ENCODE peak calls at places on chromosomes 11 and 22, in four cellular contexts. W is SK-N-SH, U is HepG2, N is K562. J is an unnamed sample.

GRCh38 chr11:69156673-69157155 is 979 bp downstream of the SMIM38 start:
- DNase-seq in W (no peak), U (peak), N (no peak), J (no peak)

GRCh38 chr22:39349506-39349966 is 255 bp upstream of the SYNGR1 start:
- DNase-seq in W (peak), U (no peak), N (peak), J (peak)

GRCh38 chr11:91967018-91967715 is 257.5 kb upstream of the FAT3 start:
- DNase-seq in W (no peak), U (no peak), N (no peak), J (no peak)

GRCh38 chr22:31647066-31647465 is 14.9 kb downstream of the PISD start:
- DNase-seq in W (no peak), U (no peak), N (no peak), J (no peak)

GRCh38 chr11:17531071-17531817 is 13.0 kb downstream of the USH1C start:
- DNase-seq in W (no peak), U (no peak), N (no peak), J (no peak)

GRCh38 chr11:61639816-61640443 is 40.3 kb upstream of the DAGLA start:
- DNase-seq in W (no peak), U (no peak), N (no peak), J (no peak)

GRCh38 chr11:61149624-61150615 is 11.3 kb downstream of the VPS37C start:
- DNase-seq in W (no peak), U (peak), N (peak), J (no peak)

GRCh38 chr22:23065495-23066122 is 4.7 kb upstream of the GNAZ start:
- DNase-seq in W (peak), U (no peak), N (peak), J (no peak)

GRCh38 chr11:123365955-123366354 is 64.1 kb upstream of the GRAMD1B start:
- DNase-seq in W (no peak), U (no peak), N (no peak), J (no peak)

GRCh38 chr22:22933807-22934542 is 46.4 kb downstream of the IGLL5 start:
- DNase-seq in W (no peak), U (no peak), N (peak), J (no peak)

GRCh38 chr11:46386674-46387073 is 4.9 kb downstream of the CHRM4 start:
- DNase-seq in W (no peak), U (no peak), N (no peak), J (no peak)

GRCh38 chr22:26751217-26751616 is 93.8 kb downstream of the MIAT start:
- DNase-seq in W (no peak), U (no peak), N (no peak), J (no peak)

GRCh38 chr22:22848364-22848866 is 39.2 kb upstream of the IGLL5 start:
- DNase-seq in W (peak), U (peak), N (peak), J (no peak)

GRCh38 chr22:30922151-30922611 is 46.4 kb downstream of the MORC2 start:
- DNase-seq in W (peak), U (no peak), N (no peak), J (no peak)

GRCh38 chr22:20881231-20881630 is 22.4 kb downstream of the SNAP29 start:
- DNase-seq in W (no peak), U (no peak), N (peak), J (peak)

GRCh38 chr11:78605296-78605695 is 30.6 kb upstream of the NARS2 start:
- DNase-seq in W (no peak), U (no peak), N (no peak), J (no peak)

GRCh38 chr11:94129505-94130335 is 1.1 kb downstream of the PANX1 start:
- DNase-seq in W (no peak), U (no peak), N (no peak), J (no peak)

GRCh38 chr11:122267602-122268001 is 151.6 kb upstream of the BLID start:
- DNase-seq in W (peak), U (no peak), N (no peak), J (no peak)

GRCh38 chr11:57303280-57303989 is 21.3 kb downstream of the TNKS1BP1 start:
- DNase-seq in W (peak), U (no peak), N (no peak), J (no peak)

GRCh38 chr11:19913236-19913892 is 200.7 kb downstream of the NAV2 start:
- DNase-seq in W (no peak), U (peak), N (no peak), J (no peak)

GRCh38 chr11:363948-364761 is 5.1 kb upstream of the B4GALNT4 start:
- DNase-seq in W (peak), U (peak), N (no peak), J (peak)

GRCh38 chr11:16543642-16544041 is 187.3 kb upstream of the SOX6 start:
- DNase-seq in W (no peak), U (no peak), N (no peak), J (no peak)

GRCh38 chr11:128474036-128474874 is 113.1 kb downstream of the ETS1 start:
- DNase-seq in W (no peak), U (no peak), N (no peak), J (no peak)

GRCh38 chr22:31212783-31213626 is 907 bp downstream of the LIMK2 start:
- DNase-seq in W (peak), U (no peak), N (no peak), J (no peak)

GRCh38 chr11:9264381-9265210 is 554 bp downstream of the DENND5A start:
- DNase-seq in W (peak), U (no peak), N (no peak), J (peak)

GRCh38 chr22:39219071-39220050 is 25.4 kb downstream of the PDGFB start:
- DNase-seq in W (no peak), U (no peak), N (no peak), J (no peak)

GRCh38 chr11:80462211-80462610 is 1021.4 kb upstream of the TENM4 start:
- DNase-seq in W (no peak), U (no peak), N (no peak), J (no peak)

GRCh38 chr11:110125632-110126031 is 32.4 kb downstream of the ZC3H12C start:
- DNase-seq in W (no peak), U (peak), N (no peak), J (no peak)

GRCh38 chr22:17882727-17883126 is 108.5 kb upstream of the BID start:
- DNase-seq in W (no peak), U (no peak), N (no peak), J (no peak)

GRCh38 chr11:111836766-111837165 is 34.6 kb downstream of the ALG9 start:
- DNase-seq in W (no peak), U (no peak), N (no peak), J (no peak)

GRCh38 chr11:1139441-1140066 is 18.2 kb upstream of the MUC5AC start:
- DNase-seq in W (no peak), U (no peak), N (no peak), J (no peak)

GRCh38 chr11:1150095-1150494 is 7.7 kb upstream of the MUC5AC start:
- DNase-seq in W (peak), U (no peak), N (no peak), J (no peak)

GRCh38 chr22:48683640-48684039 is 1144.0 kb downstream of the BRD1 start:
- DNase-seq in W (no peak), U (no peak), N (no peak), J (no peak)

GRCh38 chr11:122746050-122746478 is 90.5 kb downstream of the UBASH3B start:
- DNase-seq in W (no peak), U (no peak), N (no peak), J (no peak)

GRCh38 chr11:103450241-103450640 is 341.0 kb downstream of the DYNC2H1 start:
- DNase-seq in W (no peak), U (no peak), N (no peak), J (no peak)
- TF ChIP-seq JUND in W (no peak), U (no peak), N (no peak), J (no peak)

GRCh38 chr11:113862430-113862829 is 12.9 kb downstream of the USP28 start:
- DNase-seq in W (no peak), U (peak), N (no peak), J (no peak)
- TF ChIP-seq JUND in W (no peak), U (no peak), N (no peak), J (no peak)

GRCh38 chr22:49825944-49826602 is 1.6 kb downstream of the BRD1 start:
- DNase-seq in W (no peak), U (peak), N (no peak), J (no peak)

GRCh38 chr22:49827853-49828598 is at the start of gene BRD1:
- DNase-seq in W (peak), U (no peak), N (no peak), J (peak)

GRCh38 chr22:49828599-49828965 is 909 bp upstream of the BRD1 start:
- DNase-seq in W (no peak), U (no peak), N (no peak), J (no peak)

GRCh38 chr22:49826603-49827306 is 918 bp downstream of the BRD1 start:
- DNase-seq in W (peak), U (no peak), N (no peak), J (peak)

DNA sequence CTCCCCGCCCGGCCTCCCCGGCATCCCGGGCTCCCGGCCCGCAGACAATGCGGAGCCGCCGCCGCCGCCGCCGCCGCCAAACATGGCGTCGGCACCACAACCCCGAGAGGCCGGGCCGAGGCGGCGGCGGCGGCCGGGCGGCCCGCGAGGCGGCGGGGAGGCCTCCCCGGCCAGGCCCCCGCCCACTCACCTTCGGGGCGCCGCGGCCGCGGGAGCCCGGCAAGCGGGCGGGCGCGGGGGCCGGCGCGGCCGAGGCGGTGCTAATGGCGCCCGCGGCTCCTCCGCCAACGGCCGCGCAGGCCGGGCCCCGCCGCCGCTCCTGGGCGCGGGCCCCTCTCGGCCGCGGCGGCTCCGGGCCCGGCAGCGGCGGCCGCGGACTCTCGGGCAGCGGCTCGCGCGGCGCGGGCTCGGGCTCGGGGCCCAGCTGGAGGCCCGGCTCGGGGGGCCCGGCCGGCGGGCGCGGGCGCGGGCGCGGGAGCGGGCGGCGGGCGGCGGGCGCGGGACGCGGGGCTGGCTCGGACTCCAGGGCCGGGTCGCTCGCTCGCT is 293 bp downstream of the BRD1 start:
- DNase-seq in W (peak), U (no peak), N (peak), J (no peak)
- TF ChIP-seq JUND in W (no peak), U (no peak), N (no peak), J (no peak)

GRCh38 chr11:86625544-86625943 is 46.9 kb downstream of the ME3 start:
- DNase-seq in W (no peak), U (no peak), N (no peak), J (no peak)

GRCh38 chr11:86625981-86626380 is 46.4 kb downstream of the ME3 start:
- DNase-seq in W (no peak), U (no peak), N (no peak), J (no peak)

GRCh38 chr11:86623736-86624135 is 48.7 kb downstream of the ME3 start:
- DNase-seq in W (no peak), U (no peak), N (no peak), J (no peak)

GRCh38 chr11:86623041-86623621 is 49.3 kb downstream of the ME3 start:
- DNase-seq in W (no peak), U (no peak), N (no peak), J (no peak)

GRCh38 chr11:86624366-86624765 is 48.0 kb downstream of the ME3 start:
- DNase-seq in W (no peak), U (no peak), N (no peak), J (no peak)
- TF ChIP-seq JUND in W (no peak), U (no peak), N (no peak), J (no peak)

GRCh38 chr22:46280999-46281623 is 13.3 kb downstream of the TTC38 start:
- DNase-seq in W (no peak), U (no peak), N (no peak), J (no peak)
- TF ChIP-seq JUND in W (no peak), U (no peak), N (no peak), J (no peak)

DNA sequence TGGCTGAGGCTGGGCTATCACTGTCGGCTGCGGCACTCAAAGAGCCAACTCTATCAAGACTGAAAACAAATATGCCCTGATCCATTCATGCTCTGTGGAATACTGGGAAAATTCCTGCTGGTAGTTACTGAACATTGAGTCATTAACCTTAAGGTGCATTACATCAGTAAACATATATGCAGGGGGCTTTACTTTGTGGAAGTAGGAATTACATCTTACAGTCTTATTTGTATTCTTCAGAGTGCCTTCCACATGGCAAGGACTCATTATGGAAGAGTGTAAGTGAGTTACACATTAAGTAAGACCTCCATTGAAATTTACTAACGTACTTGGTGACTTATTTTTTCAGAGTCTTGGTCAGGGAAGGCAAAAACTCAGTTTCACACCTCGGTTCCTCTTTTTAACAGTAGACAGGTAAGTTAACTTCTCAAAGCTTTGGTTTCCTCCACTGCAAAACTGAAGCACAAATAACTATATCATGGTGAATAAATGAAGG is 4.5 kb downstream of the OR5B21 start:
- DNase-seq in W (no peak), U (no peak), N (no peak), J (no peak)
- TF ChIP-seq JUND in W (no peak), U (no peak), N (no peak), J (no peak)

GRCh38 chr11:72832301-72833082 is 18.3 kb downstream of the ATG16L2 start:
- DNase-seq in W (no peak), U (no peak), N (no peak), J (no peak)
- TF ChIP-seq JUND in W (no peak), U (no peak), N (no peak), J (no peak)

DNA sequence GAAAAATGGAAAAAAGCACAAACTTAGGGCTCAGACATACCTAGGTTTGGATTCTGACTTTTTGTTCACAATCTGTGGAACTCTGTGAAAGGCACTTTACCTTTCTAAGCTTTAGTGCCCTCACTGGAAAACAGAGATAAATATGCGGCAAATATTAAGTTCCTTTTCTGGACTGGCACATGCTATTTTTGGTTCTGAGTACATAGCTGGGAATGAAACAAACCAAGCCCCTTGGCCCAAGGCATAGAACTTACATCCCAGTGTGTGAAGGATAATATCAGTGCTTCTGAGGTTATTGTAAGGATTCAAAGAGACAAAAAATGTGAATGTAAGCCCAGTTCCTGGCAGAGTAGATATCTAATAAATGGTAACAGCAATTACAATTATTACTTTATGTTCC is 227.5 kb downstream of the ADAMTS15 start:
- DNase-seq in W (no peak), U (no peak), N (no peak), J (no peak)
- TF ChIP-seq JUND in W (no peak), U (no peak), N (no peak), J (no peak)

GRCh38 chr11:38252620-38253019 is 1654.6 kb upstream of the RAG2 start:
- DNase-seq in W (no peak), U (no peak), N (no peak), J (no peak)
- TF ChIP-seq JUND in W (no peak), U (no peak), N (no peak), J (no peak)

GRCh38 chr22:42680648-42681047 is 31.5 kb upstream of the CYB5R3 start:
- DNase-seq in W (no peak), U (no peak), N (no peak), J (no peak)
- TF ChIP-seq JUND in W (peak), U (no peak), N (peak), J (no peak)

J was measured in T47D.